ENCODE peak calls at places on chromosome 13, in eight cellular contexts. One of them, this sample, is unnamed.
A peak's percentile ranks its signal among the peaks of the same experiment; 100 is the strongest.

GRCh38 chr13:32206097-32206740 is 108.9 kb downstream of the ZAR1L start:
- DNase-seq in heart left ventricle: no peak
- DNase-seq in body of pancreas: no peak
- DNase-seq in fibroblast of mammary gland: no peak
- DNase-seq in thoracic aorta: no peak
- DNase-seq in fibroblast of lung: no peak
- DNase-seq in choroid plexus epithelial cell: peak; percentile 10
- DNase-seq in bronchial epithelial cell: peak; percentile 10
- DNase-seq in this sample: no peak

GRCh38 chr13:33285420-33286124 is at the start of gene STARD13:
- DNase-seq in bronchial epithelial cell: peak; percentile 90
- DNase-seq in body of pancreas: peak; percentile 91
- DNase-seq in fibroblast of mammary gland: peak; percentile 97
- DNase-seq in thoracic aorta: peak; percentile 93
- DNase-seq in choroid plexus epithelial cell: peak; percentile 98
- DNase-seq in heart left ventricle: peak; percentile 95
- DNase-seq in fibroblast of lung: peak; percentile 98
- DNase-seq in this sample: peak; percentile 94

GRCh38 chr13:37369618-37370017 is 228.9 kb downstream of the POSTN start:
- DNase-seq in choroid plexus epithelial cell: peak; percentile 61
- DNase-seq in body of pancreas: no peak
- DNase-seq in thoracic aorta: no peak
- DNase-seq in fibroblast of lung: peak; percentile 33
- DNase-seq in heart left ventricle: no peak
- DNase-seq in fibroblast of mammary gland: peak; percentile 41
- DNase-seq in bronchial epithelial cell: peak; percentile 39
- DNase-seq in this sample: peak; percentile 12

GRCh38 chr13:54234607-54235006 is 1206.0 kb downstream of the OLFM4 start:
- DNase-seq in bronchial epithelial cell: no peak
- DNase-seq in fibroblast of mammary gland: no peak
- DNase-seq in choroid plexus epithelial cell: no peak
- DNase-seq in fibroblast of lung: no peak
- DNase-seq in thoracic aorta: no peak
- DNase-seq in body of pancreas: no peak
- DNase-seq in heart left ventricle: no peak
- DNase-seq in this sample: no peak

GRCh38 chr13:67184247-67184646 is 45.9 kb downstream of the PCDH9 start:
- DNase-seq in fibroblast of mammary gland: no peak
- DNase-seq in bronchial epithelial cell: peak; percentile 21
- DNase-seq in thoracic aorta: no peak
- DNase-seq in heart left ventricle: no peak
- DNase-seq in body of pancreas: no peak
- DNase-seq in choroid plexus epithelial cell: no peak
- DNase-seq in fibroblast of lung: no peak
- DNase-seq in this sample: no peak

GRCh38 chr13:31200636-31200970 is 828 bp downstream of the B3GLCT start:
- DNase-seq in choroid plexus epithelial cell: no peak
- DNase-seq in fibroblast of mammary gland: no peak
- DNase-seq in thoracic aorta: no peak
- DNase-seq in fibroblast of lung: peak; percentile 23
- DNase-seq in body of pancreas: peak; percentile 60
- DNase-seq in bronchial epithelial cell: no peak
- DNase-seq in heart left ventricle: peak; percentile 75
- DNase-seq in this sample: no peak

GRCh38 chr13:33751151-33751550 is 66.8 kb upstream of the RFC3 start:
- DNase-seq in thoracic aorta: no peak
- DNase-seq in choroid plexus epithelial cell: peak; percentile 87
- DNase-seq in body of pancreas: no peak
- DNase-seq in fibroblast of lung: peak; percentile 50
- DNase-seq in heart left ventricle: no peak
- DNase-seq in fibroblast of mammary gland: peak; percentile 47
- DNase-seq in bronchial epithelial cell: peak; percentile 20
- DNase-seq in this sample: peak; percentile 5

GRCh38 chr13:33250594-33250993 is 35.0 kb downstream of the STARD13 start:
- DNase-seq in fibroblast of mammary gland: peak; percentile 60
- DNase-seq in body of pancreas: no peak
- DNase-seq in choroid plexus epithelial cell: peak; percentile 52
- DNase-seq in fibroblast of lung: peak; percentile 60
- DNase-seq in thoracic aorta: no peak
- DNase-seq in heart left ventricle: no peak
- DNase-seq in bronchial epithelial cell: no peak
- DNase-seq in this sample: no peak

GRCh38 chr13:113905018-113905417 is 41.1 kb upstream of the GAS6 start:
- DNase-seq in body of pancreas: no peak
- DNase-seq in fibroblast of lung: no peak
- DNase-seq in thoracic aorta: no peak
- DNase-seq in choroid plexus epithelial cell: no peak
- DNase-seq in fibroblast of mammary gland: no peak
- DNase-seq in heart left ventricle: no peak
- DNase-seq in bronchial epithelial cell: no peak
- DNase-seq in this sample: no peak

GRCh38 chr13:59360108-59360507 is 803.6 kb downstream of the DIAPH3 start:
- DNase-seq in fibroblast of lung: no peak
- DNase-seq in bronchial epithelial cell: no peak
- DNase-seq in heart left ventricle: peak; percentile 35
- DNase-seq in choroid plexus epithelial cell: no peak
- DNase-seq in body of pancreas: no peak
- DNase-seq in fibroblast of mammary gland: no peak
- DNase-seq in thoracic aorta: no peak
- DNase-seq in this sample: no peak

GRCh38 chr13:30153871-30154426 is 153.4 kb downstream of the KATNAL1 start:
- DNase-seq in fibroblast of mammary gland: no peak
- DNase-seq in choroid plexus epithelial cell: peak; percentile 57
- DNase-seq in thoracic aorta: no peak
- DNase-seq in body of pancreas: no peak
- DNase-seq in bronchial epithelial cell: no peak
- DNase-seq in heart left ventricle: no peak
- DNase-seq in fibroblast of lung: no peak
- DNase-seq in this sample: no peak

GRCh38 chr13:25963681-25964080 is 88.1 kb downstream of the SHISA2 start:
- DNase-seq in body of pancreas: no peak
- DNase-seq in thoracic aorta: no peak
- DNase-seq in fibroblast of mammary gland: no peak
- DNase-seq in bronchial epithelial cell: no peak
- DNase-seq in heart left ventricle: no peak
- DNase-seq in fibroblast of lung: peak; percentile 17
- DNase-seq in choroid plexus epithelial cell: peak; percentile 59
- DNase-seq in this sample: no peak

GRCh38 chr13:73894995-73895571 is 239.1 kb downstream of the KLF12 start:
- DNase-seq in body of pancreas: no peak
- DNase-seq in choroid plexus epithelial cell: no peak
- DNase-seq in heart left ventricle: no peak
- DNase-seq in fibroblast of mammary gland: no peak
- DNase-seq in fibroblast of lung: no peak
- DNase-seq in thoracic aorta: no peak
- DNase-seq in bronchial epithelial cell: no peak
- DNase-seq in this sample: no peak

GRCh38 chr13:80727321-80727975 is 386.5 kb upstream of the SPRY2 start:
- DNase-seq in fibroblast of mammary gland: no peak
- DNase-seq in heart left ventricle: peak; percentile 23
- DNase-seq in bronchial epithelial cell: no peak
- DNase-seq in thoracic aorta: no peak
- DNase-seq in body of pancreas: no peak
- DNase-seq in choroid plexus epithelial cell: peak; percentile 39
- DNase-seq in fibroblast of lung: no peak
- DNase-seq in this sample: no peak

GRCh38 chr13:67231481-67231940 is 1.4 kb upstream of the PCDH9 start:
- DNase-seq in body of pancreas: no peak
- DNase-seq in thoracic aorta: no peak
- DNase-seq in fibroblast of mammary gland: no peak
- DNase-seq in bronchial epithelial cell: no peak
- DNase-seq in choroid plexus epithelial cell: peak; percentile 34
- DNase-seq in fibroblast of lung: peak; percentile 27
- DNase-seq in heart left ventricle: no peak
- DNase-seq in this sample: no peak

GRCh38 chr13:38519229-38519910 is 167.5 kb upstream of the FREM2 start:
- DNase-seq in choroid plexus epithelial cell: no peak
- DNase-seq in heart left ventricle: no peak
- DNase-seq in fibroblast of lung: no peak
- DNase-seq in body of pancreas: no peak
- DNase-seq in thoracic aorta: no peak
- DNase-seq in bronchial epithelial cell: no peak
- DNase-seq in fibroblast of mammary gland: no peak
- DNase-seq in this sample: no peak

GRCh38 chr13:80339841-80340642 is 884 bp downstream of the SPRY2 start:
- DNase-seq in heart left ventricle: peak; percentile 58
- DNase-seq in fibroblast of mammary gland: peak; percentile 36
- DNase-seq in choroid plexus epithelial cell: peak; percentile 34
- DNase-seq in thoracic aorta: no peak
- DNase-seq in bronchial epithelial cell: no peak
- DNase-seq in body of pancreas: peak; percentile 46
- DNase-seq in fibroblast of lung: peak; percentile 28
- DNase-seq in this sample: no peak

GRCh38 chr13:49933511-49933910 is 2.6 kb downstream of the SPRYD7 start:
- DNase-seq in body of pancreas: no peak
- DNase-seq in thoracic aorta: no peak
- DNase-seq in choroid plexus epithelial cell: no peak
- DNase-seq in fibroblast of mammary gland: peak; percentile 13
- DNase-seq in fibroblast of lung: no peak
- DNase-seq in bronchial epithelial cell: no peak
- DNase-seq in heart left ventricle: no peak
- DNase-seq in this sample: no peak

GRCh38 chr13:49936943-49937273 is 768 bp upstream of the SPRYD7 start:
- DNase-seq in thoracic aorta: no peak
- DNase-seq in fibroblast of lung: no peak
- DNase-seq in body of pancreas: no peak
- DNase-seq in fibroblast of mammary gland: no peak
- DNase-seq in bronchial epithelial cell: no peak
- DNase-seq in heart left ventricle: no peak
- DNase-seq in choroid plexus epithelial cell: no peak
- DNase-seq in this sample: no peak

GRCh38 chr13:108968566-108968965 is 339.2 kb downstream of the MYO16 start:
- DNase-seq in body of pancreas: no peak
- DNase-seq in bronchial epithelial cell: peak; percentile 44
- DNase-seq in choroid plexus epithelial cell: no peak
- DNase-seq in thoracic aorta: no peak
- DNase-seq in heart left ventricle: no peak
- DNase-seq in fibroblast of mammary gland: no peak
- DNase-seq in fibroblast of lung: no peak
- DNase-seq in this sample: no peak

GRCh38 chr13:40895715-40896184 is 106.3 kb downstream of the SLC25A15 start:
- DNase-seq in bronchial epithelial cell: no peak
- DNase-seq in thoracic aorta: no peak
- DNase-seq in choroid plexus epithelial cell: no peak
- DNase-seq in fibroblast of mammary gland: no peak
- DNase-seq in fibroblast of lung: no peak
- DNase-seq in body of pancreas: no peak
- DNase-seq in heart left ventricle: no peak
- DNase-seq in this sample: no peak

GRCh38 chr13:70784590-70784989 is 676.3 kb upstream of the KLHL1 start:
- DNase-seq in body of pancreas: no peak
- DNase-seq in bronchial epithelial cell: no peak
- DNase-seq in thoracic aorta: no peak
- DNase-seq in heart left ventricle: no peak
- DNase-seq in fibroblast of mammary gland: no peak
- DNase-seq in fibroblast of lung: no peak
- DNase-seq in choroid plexus epithelial cell: no peak
- DNase-seq in this sample: no peak

GRCh38 chr13:52450793-52451116 is 321 bp upstream of the VPS36 start:
- DNase-seq in fibroblast of lung: no peak
- DNase-seq in thoracic aorta: no peak
- DNase-seq in fibroblast of mammary gland: no peak
- DNase-seq in bronchial epithelial cell: no peak
- DNase-seq in choroid plexus epithelial cell: no peak
- DNase-seq in heart left ventricle: no peak
- DNase-seq in body of pancreas: no peak
- DNase-seq in this sample: no peak
- TF ChIP-seq CTCF in fibroblast of lung: no peak
- TF ChIP-seq CTCF in thoracic aorta: no peak
- TF ChIP-seq CTCF in fibroblast of mammary gland: no peak
- TF ChIP-seq CTCF in bronchial epithelial cell: no peak
- TF ChIP-seq CTCF in choroid plexus epithelial cell: no peak
- TF ChIP-seq CTCF in heart left ventricle: no peak
- TF ChIP-seq CTCF in body of pancreas: no peak
- TF ChIP-seq CTCF in this sample: no peak

DNA sequence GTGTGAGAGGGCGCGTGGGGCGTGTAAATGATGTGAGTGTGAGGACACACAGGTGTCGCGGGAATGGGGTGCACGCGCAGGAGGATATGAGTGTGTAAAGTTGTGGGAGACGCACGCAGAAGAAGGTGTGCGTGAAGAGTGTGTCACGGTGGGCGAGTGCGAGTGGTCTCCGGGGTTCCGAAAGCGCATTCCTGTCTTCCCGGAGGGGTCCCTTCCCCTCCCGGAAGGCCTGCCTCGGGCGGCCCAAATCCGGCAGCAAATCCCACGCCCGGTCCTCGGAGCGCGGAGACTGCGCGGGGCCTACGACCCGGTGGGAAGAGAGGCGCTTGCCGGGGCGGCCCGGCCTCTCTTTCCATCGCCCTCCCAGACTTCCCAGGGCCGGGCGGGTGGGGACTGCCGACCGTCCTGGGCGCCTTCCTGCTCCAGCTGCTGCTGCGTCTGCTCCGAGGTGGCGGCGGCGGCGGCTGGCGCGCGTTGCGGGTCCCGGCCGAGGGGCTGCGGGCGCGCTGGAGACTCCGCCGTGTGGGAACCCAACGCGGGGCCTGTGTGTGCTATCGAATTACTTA is 2.1 kb downstream of the ZIC5 start:
- DNase-seq in heart left ventricle: no peak
- DNase-seq in choroid plexus epithelial cell: no peak
- DNase-seq in fibroblast of mammary gland: no peak
- DNase-seq in thoracic aorta: no peak
- DNase-seq in bronchial epithelial cell: no peak
- DNase-seq in fibroblast of lung: no peak
- DNase-seq in body of pancreas: no peak
- DNase-seq in this sample: no peak
- H3K4me3 ChIP-seq in heart left ventricle: peak overlapping the region; percentile 14
- H3K4me3 ChIP-seq in choroid plexus epithelial cell: peak overlapping the region; percentile 69
- H3K4me3 ChIP-seq in fibroblast of mammary gland: no peak overlapping the region
- H3K4me3 ChIP-seq in thoracic aorta: peak overlapping the region; percentile 62
- H3K4me3 ChIP-seq in bronchial epithelial cell: no peak overlapping the region
- H3K4me3 ChIP-seq in fibroblast of lung: no peak overlapping the region
- H3K4me3 ChIP-seq in body of pancreas: no peak overlapping the region
- H3K4me3 ChIP-seq in this sample: no peak overlapping the region

GRCh38 chr13:24184265-24184841 is 23.8 kb downstream of the SPATA13 start:
- DNase-seq in body of pancreas: peak; percentile 56
- DNase-seq in choroid plexus epithelial cell: no peak
- DNase-seq in thoracic aorta: no peak
- DNase-seq in bronchial epithelial cell: no peak
- DNase-seq in heart left ventricle: no peak
- DNase-seq in fibroblast of lung: no peak
- DNase-seq in fibroblast of mammary gland: no peak
- DNase-seq in this sample: no peak
- TF ChIP-seq CTCF in body of pancreas: no peak
- TF ChIP-seq CTCF in choroid plexus epithelial cell: no peak
- TF ChIP-seq CTCF in thoracic aorta: no peak
- TF ChIP-seq CTCF in bronchial epithelial cell: no peak
- TF ChIP-seq CTCF in heart left ventricle: no peak
- TF ChIP-seq CTCF in fibroblast of lung: no peak
- TF ChIP-seq CTCF in fibroblast of mammary gland: no peak
- TF ChIP-seq CTCF in this sample: no peak

DNA sequence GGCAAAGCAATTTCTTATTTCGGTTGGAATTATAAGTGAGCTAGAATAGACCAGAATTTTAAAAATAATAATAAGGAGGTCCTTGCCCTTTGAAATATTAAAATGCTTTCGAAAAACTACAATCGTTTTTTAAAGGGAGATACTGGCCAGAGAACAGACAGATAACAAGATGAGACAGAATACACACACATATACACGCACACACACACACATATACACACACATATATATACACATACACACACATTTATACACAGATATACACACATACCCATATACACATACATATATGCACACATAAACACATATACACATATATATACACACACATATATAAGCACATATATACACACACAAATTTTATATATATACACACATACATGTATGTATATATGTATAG is 175.3 kb upstream of the MIR17HG start:
- DNase-seq in choroid plexus epithelial cell: no peak
- DNase-seq in fibroblast of mammary gland: no peak
- DNase-seq in bronchial epithelial cell: no peak
- DNase-seq in body of pancreas: no peak
- DNase-seq in thoracic aorta: no peak
- DNase-seq in fibroblast of lung: no peak
- DNase-seq in heart left ventricle: no peak
- DNase-seq in this sample: no peak
- H3K4me3 ChIP-seq in choroid plexus epithelial cell: no peak overlapping the region
- H3K4me3 ChIP-seq in fibroblast of mammary gland: no peak overlapping the region
- H3K4me3 ChIP-seq in bronchial epithelial cell: no peak overlapping the region
- H3K4me3 ChIP-seq in body of pancreas: no peak overlapping the region
- H3K4me3 ChIP-seq in thoracic aorta: no peak overlapping the region
- H3K4me3 ChIP-seq in fibroblast of lung: no peak overlapping the region
- H3K4me3 ChIP-seq in heart left ventricle: no peak overlapping the region
- H3K4me3 ChIP-seq in this sample: no peak overlapping the region

This sample was measured in AG04449.